ENCODE peak calls at places on chromosomes 3 and 15, in six cellular contexts. V is cardiac muscle cell, Z is cardiac fibroblast, R is upper lobe of right lung, D is AG10803, L is kidney. M is an unnamed sample.

GRCh38 chr3:56884387-56884786 is 82.6 kb upstream of the ARHGEF3 start:
- DNase-seq in V (no peak), Z (no peak), R (no peak), D (peak), L (no peak), M (no peak)

GRCh38 chr3:9398715-9399708 is 1.6 kb downstream of the SETD5 start:
- DNase-seq in V (peak), Z (peak), R (no peak), D (peak), L (no peak), M (no peak)

GRCh38 chr3:9883676-9884554 is 3.9 kb upstream of the CIDEC start:
- DNase-seq in V (no peak), Z (peak), R (no peak), D (peak), L (no peak), M (no peak)

GRCh38 chr3:157532529-157533297 is 29.5 kb upstream of the VEPH1 start:
- DNase-seq in V (peak), Z (peak), R (no peak), D (peak), L (no peak), M (no peak)

GRCh38 chr3:185657211-185657610 is 71.1 kb downstream of the SENP2 start:
- DNase-seq in V (no peak), Z (no peak), R (no peak), D (no peak), L (no peak), M (no peak)

GRCh38 chr3:72011495-72011894 is 226.5 kb upstream of the PROK2 start:
- DNase-seq in V (no peak), Z (peak), R (no peak), D (peak), L (no peak), M (no peak)

GRCh38 chr3:126321490-126321889 is 35.7 kb downstream of the KLF15 start:
- DNase-seq in V (no peak), Z (no peak), R (no peak), D (no peak), L (peak), M (no peak)

GRCh38 chr3:55534876-55535275 is 47.8 kb upstream of the WNT5A start:
- DNase-seq in V (no peak), Z (no peak), R (no peak), D (no peak), L (no peak), M (no peak)

GRCh38 chr15:50543556-50543955 is 2.9 kb downstream of the USP50 start:
- DNase-seq in V (no peak), Z (no peak), R (no peak), D (peak), L (no peak), M (no peak)

GRCh38 chr15:91561371-91562100 is 292.0 kb upstream of the SLCO3A1 start:
- DNase-seq in V (no peak), Z (peak), R (no peak), D (peak), L (no peak), M (no peak)

GRCh38 chr15:76267077-76267476 is 44.2 kb downstream of the ETFA start:
- DNase-seq in V (peak), Z (no peak), R (no peak), D (no peak), L (no peak), M (no peak)

GRCh38 chr3:69299344-69299743 is 86.5 kb downstream of the FRMD4B start:
- DNase-seq in V (no peak), Z (no peak), R (no peak), D (no peak), L (no peak), M (no peak)

GRCh38 chr15:26757156-26757555 is 15.7 kb downstream of the GABRB3 start:
- DNase-seq in V (no peak), Z (no peak), R (no peak), D (no peak), L (no peak), M (no peak)

GRCh38 chr3:187551419-187551818 is 118.8 kb downstream of the SST start:
- DNase-seq in V (no peak), Z (no peak), R (no peak), D (peak), L (no peak), M (no peak)

GRCh38 chr3:45035441-45036301 is 9.6 kb downstream of the CLEC3B start:
- DNase-seq in V (peak), Z (peak), R (peak), D (no peak), L (peak), M (peak)

GRCh38 chr15:70284438-70285214 is 186.9 kb upstream of the TLE3 start:
- DNase-seq in V (no peak), Z (no peak), R (peak), D (peak), L (no peak), M (no peak)

GRCh38 chr3:40912461-40912860 is 286.8 kb upstream of the CTNNB1 start:
- DNase-seq in V (no peak), Z (no peak), R (no peak), D (no peak), L (no peak), M (no peak)

GRCh38 chr3:33624756-33625155 is 93.3 kb downstream of the CLASP2 start:
- DNase-seq in V (no peak), Z (peak), R (no peak), D (no peak), L (no peak), M (no peak)

DNA sequence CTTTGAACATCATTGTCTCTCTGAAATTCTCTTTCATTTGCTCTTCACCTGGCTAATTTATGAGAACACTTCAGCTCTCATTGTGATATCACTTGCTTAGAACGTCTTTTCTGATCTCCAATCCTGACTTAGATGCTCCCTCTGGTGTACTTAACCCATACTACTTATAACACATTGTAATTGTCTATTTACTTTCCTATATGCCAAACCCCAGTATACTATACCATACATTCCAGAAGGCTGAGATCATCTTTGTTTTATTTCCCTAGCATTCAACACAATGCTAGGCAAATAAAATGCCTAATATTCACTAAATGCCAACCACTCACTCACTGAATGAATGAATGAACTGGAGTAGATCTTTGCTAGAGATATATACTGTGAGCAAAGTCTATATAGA is 27.0 kb upstream of the PEX5L start:
- DNase-seq in V (no peak), Z (no peak), R (no peak), D (no peak), L (no peak), M (no peak)
- TF ChIP-seq CTCF in V (no peak), Z (no peak), R (no peak), D (no peak), L (no peak), M (no peak)

GRCh38 chr3:124391774-124392173 is 338.5 kb upstream of the UMPS start:
- DNase-seq in V (no peak), Z (no peak), R (no peak), D (no peak), L (no peak), M (no peak)
- TF ChIP-seq CTCF in V (no peak), Z (no peak), R (no peak), D (no peak), L (no peak), M (peak)

GRCh38 chr3:43369404-43370345 is 83.3 kb downstream of the SNRK start:
- DNase-seq in V (no peak), Z (no peak), R (no peak), D (no peak), L (no peak), M (no peak)
- TF ChIP-seq CTCF in V (no peak), Z (no peak), R (no peak), D (no peak), L (no peak), M (no peak)

DNA sequence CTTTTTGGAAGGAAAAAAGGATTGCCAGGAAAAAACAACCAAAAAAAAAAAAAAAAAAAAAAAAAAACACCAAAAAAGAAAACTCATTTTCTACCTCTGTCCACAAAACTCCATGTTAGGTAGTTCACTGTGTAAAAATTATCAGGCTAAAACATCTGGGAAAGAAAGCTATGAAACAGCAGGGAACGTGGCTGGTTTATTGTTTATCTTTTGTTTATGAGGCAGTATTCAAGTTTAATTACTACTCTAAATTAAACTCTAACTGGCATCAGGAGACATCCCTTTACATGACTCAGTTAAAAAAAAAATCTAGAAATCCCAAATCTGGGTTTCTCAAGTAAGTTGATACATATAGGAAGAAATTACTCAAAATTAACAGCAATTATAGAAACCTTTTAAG is 21.8 kb downstream of the MEIS2 start:
- DNase-seq in V (no peak), Z (no peak), R (no peak), D (no peak), L (no peak), M (no peak)
- TF ChIP-seq CTCF in V (no peak), Z (no peak), R (no peak), D (no peak), L (no peak), M (no peak)

M was measured in chondrocyte.